ENCODE peak calls at places on chromosomes 1 and 21, in seven cellular contexts. J, S, W, H, K, T and C are unnamed samples.

GRCh38 chr1:110584045-110584444 is 22.1 kb downstream of the KCNA2 start:
- DNase-seq in T (no peak), J (no peak), S (no peak), W (no peak), H (no peak), K (no peak), C (no peak)

GRCh38 chr1:13540871-13541270 is 27.1 kb upstream of the LRRC38 start:
- DNase-seq in H (no peak), S (no peak), T (no peak), W (no peak), K (no peak), J (no peak), C (no peak)

GRCh38 chr1:53281180-53281579 is 42.9 kb upstream of the MAGOH start:
- DNase-seq in S (no peak), K (no peak), J (no peak), T (no peak), W (no peak), H (no peak), C (no peak)

GRCh38 chr1:24084050-24084449 is 27.9 kb downstream of the MYOM3 start:
- DNase-seq in H (no peak), W (no peak), K (no peak), S (no peak), J (no peak), T (no peak), C (no peak)

GRCh38 chr1:108858541-108858940 is 1.6 kb upstream of the AKNAD1 start:
- DNase-seq in H (no peak), J (no peak), T (no peak), K (no peak), S (no peak), W (no peak), C (no peak)

GRCh38 chr1:77193951-77194350 is 25.3 kb downstream of the PIGK start:
- DNase-seq in W (no peak), H (no peak), S (no peak), J (no peak), K (no peak), T (no peak), C (no peak)

GRCh38 chr1:24721533-24721932 is 23.7 kb upstream of the CLIC4 start:
- DNase-seq in J (no peak), H (no peak), W (no peak), K (no peak), T (no peak), S (no peak), C (no peak)

GRCh38 chr1:89605692-89606091 is 27.2 kb upstream of the LRRC8C start:
- DNase-seq in S (no peak), J (no peak), K (no peak), T (no peak), W (peak; percentile 55), H (no peak), C (no peak)

GRCh38 chr21:45294509-45295291 is 7.0 kb upstream of the POFUT2 start:
- DNase-seq in S (no peak), T (no peak), J (peak; percentile 98), W (peak; percentile 100), K (no peak), H (no peak), C (no peak)

GRCh38 chr1:9960705-9961562 is 17.7 kb downstream of the NMNAT1 start:
- DNase-seq in H (no peak), S (no peak), T (no peak), K (no peak), W (no peak), J (no peak), C (no peak)

GRCh38 chr1:115426271-115426771 is 88.3 kb upstream of the NGF start:
- DNase-seq in W (peak; percentile 91), J (peak; percentile 94), K (no peak), S (no peak), H (no peak), T (no peak), C (no peak)

GRCh38 chr1:195981448-195982139 is 626.6 kb downstream of the KCNT2 start:
- DNase-seq in T (no peak), W (peak; percentile 45), H (no peak), J (no peak), S (no peak), K (no peak), C (no peak)

GRCh38 chr1:4002741-4003140 is 102.7 kb upstream of the C1orf174 start:
- DNase-seq in S (no peak), K (no peak), J (no peak), H (no peak), T (no peak), W (no peak), C (no peak)

GRCh38 chr1:107748529-107748928 is 216.5 kb downstream of the VAV3 start:
- DNase-seq in T (no peak), J (peak; percentile 12), H (no peak), S (no peak), W (peak; percentile 1), K (no peak), C (no peak)

GRCh38 chr1:54268714-54269297 is 68.8 kb downstream of the MRPL37 start:
- DNase-seq in T (no peak), K (no peak), J (no peak), S (no peak), W (no peak), H (no peak), C (no peak)

GRCh38 chr1:96782861-96783260 is 61.3 kb downstream of the PTBP2 start:
- DNase-seq in S (no peak), K (no peak), J (no peak), W (peak; percentile 52), H (no peak), T (no peak), C (no peak)

GRCh38 chr21:14480601-14481000 is 65.5 kb downstream of the SAMSN1 start:
- DNase-seq in S (no peak), H (no peak), W (no peak), K (no peak), J (no peak), T (no peak), C (no peak)